ENCODE peak calls at places on chromosomes 1 and 21, in nine cellular contexts. M is adrenal gland, Z is endothelial cell of umbilical vein, I is H54, G is H1, Q is heart left ventricle, D is erythroblast, K is Peyer's patch, V is transverse colon. L is an unnamed sample.
A peak's percentile ranks its signal among the peaks of the same experiment; 100 is the strongest.

GRCh38 chr1:25917996-25918395 is 11.8 kb upstream of the STMN1 start:
- DNase-seq in M (no peak), Z (no peak), I (no peak), G (no peak), Q (no peak), D (no peak), K (no peak), V (no peak), L (no peak)

GRCh38 chr21:17848228-17848627 is 29.1 kb upstream of the C21orf91 start:
- DNase-seq in M (peak; percentile 22), Z (no peak), I (peak; percentile 75), G (no peak), Q (no peak), D (no peak), K (peak; percentile 58), V (peak; percentile 35), L (peak; percentile 14)

GRCh38 chr1:75083848-75084514 is 50.2 kb upstream of the LHX8 start:
- DNase-seq in M (no peak), Z (no peak), I (no peak), G (no peak), Q (no peak), D (no peak), K (no peak), V (no peak), L (no peak)

GRCh38 chr1:247415423-247416361 is at the start of gene NLRP3:
- DNase-seq in M (peak; percentile 17), Z (peak; percentile 12), I (peak; percentile 42), G (no peak), Q (peak; percentile 48), D (no peak), K (peak; percentile 79), V (peak; percentile 34), L (no peak)

GRCh38 chr1:110060034-110060661 is 10.3 kb downstream of the ALX3 start:
- DNase-seq in M (no peak), Z (peak; percentile 22), I (peak; percentile 51), G (no peak), Q (no peak), D (peak; percentile 75), K (peak; percentile 74), V (peak; percentile 59), L (no peak)

GRCh38 chr1:63414691-63415090 is 47.3 kb downstream of the ALG6 start:
- DNase-seq in M (no peak), Z (no peak), I (no peak), G (no peak), Q (no peak), D (no peak), K (no peak), V (no peak), L (no peak)

GRCh38 chr21:42105916-42106315 is 34.8 kb downstream of the UMODL1 start:
- DNase-seq in M (no peak), Z (no peak), I (no peak), G (no peak), Q (no peak), D (no peak), K (no peak), V (no peak), L (no peak)

GRCh38 chr1:2807036-2807435 is 5.5 kb upstream of the TTC34 start:
- DNase-seq in M (no peak), Z (no peak), I (no peak), G (no peak), Q (no peak), D (no peak), K (no peak), V (no peak), L (no peak)

GRCh38 chr1:67724928-67725560 is 40.0 kb downstream of the GADD45A start:
- DNase-seq in M (peak; percentile 39), Z (peak; percentile 95), I (no peak), G (no peak), Q (peak; percentile 70), D (no peak), K (peak; percentile 64), V (no peak), L (peak; percentile 53)

GRCh38 chr1:192491804-192492554 is 83.6 kb upstream of the RGS1 start:
- DNase-seq in M (no peak), Z (peak; percentile 37), I (no peak), G (no peak), Q (no peak), D (no peak), K (no peak), V (no peak), L (no peak)

GRCh38 chr1:96749618-96750017 is 28.0 kb downstream of the PTBP2 start:
- DNase-seq in M (no peak), Z (no peak), I (no peak), G (no peak), Q (no peak), D (no peak), K (no peak), V (no peak), L (no peak)

GRCh38 chr1:2469103-2469940 is 6.8 kb upstream of the PLCH2 start:
- DNase-seq in M (no peak), Z (no peak), I (no peak), G (no peak), Q (no peak), D (no peak), K (no peak), V (no peak), L (no peak)

GRCh38 chr1:222815367-222815765 is 527 bp downstream of the DISP1 start:
- DNase-seq in M (peak; percentile 87), Z (no peak), I (no peak), G (no peak), Q (no peak), D (no peak), K (peak; percentile 81), V (peak; percentile 61), L (peak; percentile 42)

GRCh38 chr1:165383067-165383466 is 26.6 kb upstream of the LMX1A start:
- DNase-seq in M (peak; percentile 74), Z (no peak), I (no peak), G (no peak), Q (peak; percentile 60), D (no peak), K (no peak), V (peak; percentile 22), L (peak; percentile 43)

GRCh38 chr1:208835082-208835467 is 590.9 kb upstream of the PLXNA2 start:
- DNase-seq in M (no peak), Z (no peak), I (no peak), G (no peak), Q (no peak), D (no peak), K (no peak), V (no peak), L (no peak)

GRCh38 chr1:112840631-112841624 is 115.1 kb downstream of the SLC16A1 start:
- DNase-seq in M (no peak), Z (peak; percentile 37), I (no peak), G (no peak), Q (no peak), D (no peak), K (no peak), V (no peak), L (no peak)

GRCh38 chr1:111484391-111484790 is 10.6 kb downstream of the C1orf162 start:
- DNase-seq in M (no peak), Z (no peak), I (no peak), G (no peak), Q (no peak), D (no peak), K (no peak), V (no peak), L (no peak)

GRCh38 chr1:145891587-145892485 is 6.2 kb upstream of the ANKRD35 start:
- DNase-seq in M (peak; percentile 94), Z (peak; percentile 99), I (peak; percentile 88), G (peak; percentile 94), Q (peak; percentile 95), D (peak; percentile 69), K (peak; percentile 95), V (peak; percentile 94), L (peak; percentile 96)
- TF ChIP-seq POLR2A in M (no peak), Z (peak; percentile 71), I (peak; percentile 37), G (peak; percentile 27), Q (no peak), D (no peak), K (peak; percentile 13), V (peak; percentile 27), L (no peak)

GRCh38 chr1:206883160-206883559 is 14.1 kb upstream of the IL24 start:
- DNase-seq in M (no peak), Z (no peak), I (no peak), G (no peak), Q (no peak), D (no peak), K (no peak), V (no peak), L (no peak)
- TF ChIP-seq POLR2A in M (no peak), Z (no peak), I (no peak), G (no peak), Q (no peak), D (no peak), K (no peak), V (no peak), L (no peak)

GRCh38 chr1:26945728-26946127 is 14.5 kb downstream of the KDF1 start:
- DNase-seq in M (peak; percentile 78), Z (no peak), I (no peak), G (no peak), Q (peak; percentile 49), D (no peak), K (peak; percentile 89), V (peak; percentile 84), L (no peak)

GRCh38 chr1:26945138-26945537 is 15.1 kb downstream of the KDF1 start:
- DNase-seq in M (no peak), Z (no peak), I (no peak), G (no peak), Q (no peak), D (no peak), K (no peak), V (no peak), L (no peak)

GRCh38 chr1:26949266-26949925 is 10.9 kb downstream of the KDF1 start:
- DNase-seq in M (no peak), Z (peak; percentile 26), I (no peak), G (no peak), Q (peak; percentile 51), D (no peak), K (no peak), V (no peak), L (no peak)

GRCh38 chr1:26942656-26943055 is 17.6 kb downstream of the KDF1 start:
- DNase-seq in M (no peak), Z (no peak), I (no peak), G (no peak), Q (no peak), D (no peak), K (no peak), V (no peak), L (no peak)

GRCh38 chr1:26946270-26946669 is 14.0 kb downstream of the KDF1 start:
- DNase-seq in M (peak; percentile 40), Z (no peak), I (no peak), G (no peak), Q (no peak), D (no peak), K (no peak), V (no peak), L (no peak)
- TF ChIP-seq POLR2A in M (no peak), Z (no peak), I (no peak), G (no peak), Q (no peak), D (no peak), K (no peak), V (no peak), L (no peak)

DNA sequence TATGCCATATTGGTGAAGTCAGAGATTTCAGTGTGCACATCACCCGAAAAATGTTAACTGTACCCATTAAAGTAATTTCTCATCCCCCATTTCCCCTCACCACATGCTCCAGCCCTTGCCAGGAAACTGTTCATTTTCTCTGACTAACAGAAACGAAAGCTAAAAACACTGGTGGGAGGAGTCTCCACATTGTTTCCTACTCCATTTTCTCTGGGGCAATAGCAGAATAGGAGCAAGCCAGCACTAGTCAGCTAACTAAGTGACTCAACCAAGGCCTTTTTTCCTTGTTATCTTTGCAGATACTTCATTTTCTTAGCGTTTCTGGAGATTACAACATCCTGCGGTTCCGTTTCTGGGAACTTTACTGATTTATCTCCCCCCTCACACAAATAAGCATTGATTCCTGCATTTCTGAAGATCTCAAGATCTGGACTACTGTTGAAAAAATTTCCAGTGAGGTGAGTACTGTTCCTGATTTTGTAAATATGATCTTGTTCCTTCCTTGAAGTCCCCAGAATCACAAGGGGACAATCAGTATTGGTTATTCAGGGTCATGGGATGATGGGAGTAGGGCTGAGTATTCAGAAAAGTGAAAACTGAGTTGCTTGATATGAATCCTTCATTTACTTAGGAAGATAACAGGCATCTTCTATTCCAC is at the start of gene IFI16:
- DNase-seq in M (peak; percentile 80), Z (peak; percentile 96), I (peak; percentile 27), G (no peak), Q (no peak), D (peak; percentile 11), K (peak; percentile 79), V (peak; percentile 34), L (no peak)
- TF ChIP-seq POLR2A in M (no peak), Z (peak; percentile 83), I (peak; percentile 23), G (no peak), Q (peak; percentile 68), D (no peak), K (peak; percentile 61), V (peak; percentile 77), L (peak; percentile 65)